ENCODE peak calls at places on chromosomes 2 and 18, in seven cellular contexts. X, G, J, A, I, O and U are unnamed samples.

GRCh38 chr2:190441564-190441963 is 33.4 kb downstream of the MFSD6 start:
- DNase-seq in X (no peak), G (no peak), J (no peak), A (no peak), I (no peak), O (no peak), U (no peak)

GRCh38 chr2:237207641-237208040 is 122.0 kb downstream of the COPS8 start:
- DNase-seq in X (no peak), G (no peak), J (peak; percentile 97), A (peak; percentile 63), I (no peak), O (peak; percentile 62), U (peak; percentile 96)

GRCh38 chr18:23838233-23838632 is 149.0 kb downstream of the LAMA3 start:
- DNase-seq in X (no peak), G (no peak), J (peak; percentile 49), A (no peak), I (no peak), O (no peak), U (no peak)

GRCh38 chr2:171509945-171510731 is 12.1 kb upstream of the CYBRD1 start:
- DNase-seq in X (no peak), G (no peak), J (no peak), A (no peak), I (no peak), O (no peak), U (no peak)

GRCh38 chr2:33673937-33674336 is 74.8 kb upstream of the FAM98A start:
- DNase-seq in X (no peak), G (no peak), J (peak; percentile 3), A (peak; percentile 36), I (peak; percentile 24), O (no peak), U (peak; percentile 31)

GRCh38 chr2:172215172-172215935 is 112.7 kb upstream of the DLX2 start:
- DNase-seq in X (no peak), G (no peak), J (peak; percentile 47), A (no peak), I (no peak), O (no peak), U (no peak)

GRCh38 chr2:56107486-56107885 is 76.3 kb upstream of the CCDC85A start:
- DNase-seq in X (no peak), G (no peak), J (no peak), A (no peak), I (no peak), O (no peak), U (no peak)

GRCh38 chr2:219045937-219046550 is 4.7 kb upstream of the CFAP65 start:
- DNase-seq in X (peak; percentile 85), G (no peak), J (peak; percentile 51), A (peak; percentile 50), I (peak; percentile 35), O (no peak), U (peak; percentile 31)

GRCh38 chr2:34806891-34807290 is 1207.8 kb upstream of the FAM98A start:
- DNase-seq in X (no peak), G (no peak), J (no peak), A (no peak), I (no peak), O (no peak), U (no peak)

GRCh38 chr2:112301973-112302372 is 26.6 kb downstream of the ZC3H6 start:
- DNase-seq in X (no peak), G (no peak), J (no peak), A (no peak), I (no peak), O (no peak), U (no peak)

GRCh38 chr2:205051417-205051816 is 506.1 kb downstream of the PARD3B start:
- DNase-seq in X (no peak), G (no peak), J (no peak), A (no peak), I (no peak), O (no peak), U (peak; percentile 14)

DNA sequence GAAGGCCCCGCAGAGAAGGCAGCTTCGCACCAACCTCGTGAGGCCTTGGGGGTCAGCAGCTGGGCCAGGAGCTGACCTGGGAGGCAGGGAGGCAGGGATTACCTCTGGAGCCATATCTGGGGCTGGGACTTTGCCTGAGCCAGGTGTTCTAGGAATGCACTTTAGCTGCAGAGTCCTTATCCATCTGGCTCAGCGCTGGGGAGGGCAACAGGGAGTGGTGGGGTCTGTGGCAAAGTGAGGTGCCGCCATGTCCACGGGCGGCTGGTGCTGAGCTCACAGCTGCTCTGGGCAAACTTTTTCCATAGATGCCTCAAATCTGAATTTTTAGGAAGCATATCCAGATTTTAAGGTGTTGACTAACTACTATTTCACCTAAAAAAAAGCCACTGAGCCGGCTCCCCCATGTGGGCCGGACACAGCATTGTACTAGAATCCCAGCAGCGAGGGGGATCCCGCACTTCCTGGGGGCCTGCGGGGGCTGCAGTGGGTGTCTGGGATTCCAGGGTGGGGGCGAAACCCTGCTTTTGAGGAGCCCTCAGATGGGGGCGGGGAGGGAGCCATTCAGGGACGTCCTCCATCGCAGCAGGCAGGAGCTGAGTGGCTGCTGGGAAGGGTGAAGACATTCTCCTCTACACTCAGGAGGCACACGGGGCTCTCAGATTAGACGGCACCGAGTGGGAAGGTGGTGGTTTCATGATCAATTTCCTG is 34.6 kb downstream of the RTP5 start:
- DNase-seq in X (no peak), G (no peak), J (no peak), A (no peak), I (no peak), O (no peak), U (no peak)
- H3K4me3 ChIP-seq in X (no peak overlapping the region), G (no peak overlapping the region), J (no peak overlapping the region), A (no peak overlapping the region), I (no peak overlapping the region), O (no peak overlapping the region), U (no peak overlapping the region)

DNA sequence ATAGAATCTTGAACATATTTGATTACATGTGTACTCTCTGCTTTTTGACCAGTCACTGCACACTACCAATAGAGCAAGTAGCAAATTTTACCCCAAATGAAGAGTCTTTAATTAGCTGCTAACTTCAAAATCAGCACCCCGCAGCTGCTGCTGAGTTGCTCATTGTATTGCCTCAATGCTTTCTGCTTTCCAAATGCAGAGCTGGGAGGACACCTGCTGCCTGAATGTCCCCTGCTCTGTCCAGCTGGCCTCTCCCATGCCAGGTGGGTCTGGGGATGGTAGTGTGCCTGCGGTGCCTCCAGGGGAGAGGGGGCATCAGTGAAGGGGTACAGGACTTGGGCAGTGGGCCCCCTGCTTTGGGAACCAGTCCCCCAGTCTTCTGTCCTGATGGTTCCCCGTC is 184.8 kb downstream of the PRKCE start:
- DNase-seq in X (peak; percentile 74), G (no peak), J (no peak), A (no peak), I (no peak), O (no peak), U (no peak)
- TF ChIP-seq CTCF in X (peak; percentile 27), G (no peak), J (no peak), A (no peak), I (no peak), O (no peak), U (no peak)

GRCh38 chr18:76489081-76489480 is 6.0 kb downstream of the ZNF516 start:
- DNase-seq in X (no peak), G (no peak), J (no peak), A (no peak), I (no peak), O (no peak), U (peak; percentile 63)
- H3K4me3 ChIP-seq in X (peak overlapping the region; percentile 67), G (no peak overlapping the region), J (no peak overlapping the region), A (no peak overlapping the region), I (no peak overlapping the region), O (no peak overlapping the region), U (no peak overlapping the region)

GRCh38 chr2:160901631-160902030 is 258.6 kb upstream of the TANK start:
- DNase-seq in X (no peak), G (no peak), J (no peak), A (no peak), I (no peak), O (no peak), U (no peak)
- TF ChIP-seq CTCF in X (no peak), G (no peak), J (no peak), A (no peak), I (no peak), O (no peak), U (no peak)

DNA sequence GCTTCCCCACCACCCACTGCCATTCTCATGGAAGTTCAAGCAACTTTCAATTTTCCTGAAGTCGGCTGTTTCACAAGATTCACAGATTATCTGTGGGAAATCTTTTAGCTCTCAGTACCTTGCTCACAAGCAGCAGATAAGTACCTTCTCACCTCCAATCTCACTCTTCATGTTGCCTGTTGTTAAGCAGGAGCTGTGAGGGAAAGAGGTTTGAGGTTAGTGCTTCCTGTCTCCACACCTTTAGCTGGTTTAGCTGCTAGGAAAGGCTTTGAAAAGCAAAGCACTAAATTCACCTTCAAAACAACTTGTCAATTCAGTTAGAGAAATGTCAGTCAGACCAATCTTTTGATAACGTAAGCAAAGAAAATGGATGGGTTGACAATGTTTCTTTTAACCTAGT is 13.6 kb downstream of the CD28 start:
- DNase-seq in X (no peak), G (no peak), J (no peak), A (no peak), I (no peak), O (no peak), U (no peak)
- H3K4me3 ChIP-seq in X (no peak overlapping the region), G (no peak overlapping the region), J (no peak overlapping the region), A (no peak overlapping the region), I (no peak overlapping the region), O (no peak overlapping the region), U (no peak overlapping the region)

GRCh38 chr2:27746325-27746724 is 25.2 kb upstream of the MRPL33 start:
- DNase-seq in X (no peak), G (no peak), J (no peak), A (no peak), I (no peak), O (no peak), U (no peak)
- TF ChIP-seq CTCF in X (no peak), G (no peak), J (no peak), A (no peak), I (no peak), O (no peak), U (no peak)

GRCh38 chr2:74009577-74009976 is 24.9 kb downstream of the TET3 start:
- DNase-seq in X (no peak), G (no peak), J (no peak), A (no peak), I (no peak), O (no peak), U (no peak)

GRCh38 chr2:74008761-74009395 is 24.2 kb downstream of the TET3 start:
- DNase-seq in X (peak; percentile 85), G (no peak), J (peak; percentile 22), A (peak; percentile 86), I (no peak), O (no peak), U (no peak)

GRCh38 chr2:74011246-74011645 is 26.5 kb downstream of the TET3 start:
- DNase-seq in X (no peak), G (no peak), J (no peak), A (no peak), I (no peak), O (no peak), U (no peak)

GRCh38 chr2:74007120-74007519 is 22.4 kb downstream of the TET3 start:
- DNase-seq in X (no peak), G (no peak), J (peak; percentile 37), A (no peak), I (no peak), O (no peak), U (peak; percentile 78)

GRCh38 chr2:74010087-74010541 is 25.4 kb downstream of the TET3 start:
- DNase-seq in X (no peak), G (no peak), J (peak; percentile 48), A (peak; percentile 87), I (no peak), O (no peak), U (no peak)
- H3K4me3 ChIP-seq in X (no peak overlapping the region), G (no peak overlapping the region), J (no peak overlapping the region), A (peak overlapping the region; percentile 16), I (no peak overlapping the region), O (no peak overlapping the region), U (no peak overlapping the region)